ENCODE peak calls at places on chromosomes 12 and 14, in ten cellular contexts. I, M, B, L, A, X, D, U, Z and T are unnamed samples.

GRCh38 chr12:105706321-105706972 is 376.0 kb downstream of the C12orf75 start:
- DNase-seq in I (peak; percentile 77), M (no peak), B (no peak), L (peak; percentile 64), A (no peak), X (no peak), D (no peak), U (no peak), Z (no peak), T (peak; percentile 80)

GRCh38 chr12:571795-572531 is 91.3 kb downstream of the NINJ2 start:
- DNase-seq in I (peak; percentile 84), M (no peak), B (peak; percentile 40), L (peak; percentile 6), A (peak; percentile 29), X (peak; percentile 48), D (no peak), U (peak; percentile 65), Z (no peak), T (no peak)

GRCh38 chr12:108594-108993 is 42.0 kb downstream of the IQSEC3 start:
- DNase-seq in I (peak; percentile 62), M (no peak), B (peak; percentile 54), L (no peak), A (no peak), X (no peak), D (no peak), U (peak; percentile 68), Z (no peak), T (no peak)

GRCh38 chr14:51219473-51220448 is 20.3 kb upstream of the TMX1 start:
- DNase-seq in I (no peak), M (peak; percentile 44), B (no peak), L (peak; percentile 45), A (peak; percentile 7), X (no peak), D (no peak), U (no peak), Z (peak; percentile 49), T (no peak)

GRCh38 chr12:113149361-113150150 is at the start of gene CFAP73:
- DNase-seq in I (no peak), M (no peak), B (peak; percentile 72), L (peak; percentile 33), A (peak; percentile 76), X (peak; percentile 65), D (no peak), U (no peak), Z (peak; percentile 92), T (peak; percentile 94)

GRCh38 chr14:91284791-91285548 is 40.5 kb upstream of the GPR68 start:
- DNase-seq in I (no peak), M (no peak), B (no peak), L (no peak), A (no peak), X (no peak), D (no peak), U (no peak), Z (peak; percentile 94), T (peak; percentile 41)

GRCh38 chr12:111446044-111446581 is 40.4 kb downstream of the SH2B3 start:
- DNase-seq in I (peak; percentile 68), M (no peak), B (peak; percentile 34), L (peak; percentile 97), A (no peak), X (no peak), D (peak; percentile 30), U (peak; percentile 75), Z (peak; percentile 82), T (peak; percentile 81)

GRCh38 chr14:86646688-86647687 is 1117.0 kb downstream of the FLRT2 start:
- DNase-seq in I (no peak), M (no peak), B (no peak), L (no peak), A (peak; percentile 4), X (no peak), D (no peak), U (no peak), Z (peak; percentile 23), T (no peak)

GRCh38 chr12:103955811-103956514 is 9.7 kb upstream of the TDG start:
- DNase-seq in I (no peak), M (no peak), B (no peak), L (no peak), A (no peak), X (no peak), D (no peak), U (no peak), Z (no peak), T (no peak)

GRCh38 chr12:51705450-51705849 is 114.4 kb downstream of the SCN8A start:
- DNase-seq in I (no peak), M (no peak), B (no peak), L (peak; percentile 53), A (no peak), X (no peak), D (no peak), U (no peak), Z (no peak), T (no peak)

GRCh38 chr12:54658306-54659264 is 10.4 kb upstream of the DCD start:
- DNase-seq in I (no peak), M (no peak), B (peak; percentile 72), L (peak; percentile 26), A (peak; percentile 30), X (no peak), D (no peak), U (no peak), Z (peak; percentile 78), T (no peak)

GRCh38 chr12:54870048-54870447 is 15.7 kb downstream of the MUCL1 start:
- DNase-seq in I (no peak), M (no peak), B (no peak), L (no peak), A (no peak), X (no peak), D (no peak), U (no peak), Z (no peak), T (no peak)

GRCh38 chr14:62592877-62593276 is 452.4 kb downstream of the KCNH5 start:
- DNase-seq in I (no peak), M (no peak), B (no peak), L (no peak), A (no peak), X (no peak), D (no peak), U (no peak), Z (peak; percentile 67), T (no peak)

GRCh38 chr12:77079631-77080030 is 14.3 kb upstream of the E2F7 start:
- DNase-seq in I (no peak), M (no peak), B (no peak), L (no peak), A (no peak), X (no peak), D (no peak), U (no peak), Z (no peak), T (no peak)

GRCh38 chr12:32448581-32448980 is 49.2 kb downstream of the FGD4 start:
- DNase-seq in I (no peak), M (no peak), B (no peak), L (no peak), A (no peak), X (no peak), D (no peak), U (no peak), Z (no peak), T (no peak)

GRCh38 chr14:73850940-73851339 is 691 bp upstream of the PTGR2 start:
- DNase-seq in I (no peak), M (no peak), B (no peak), L (peak; percentile 18), A (peak; percentile 38), X (no peak), D (no peak), U (no peak), Z (peak; percentile 12), T (no peak)

GRCh38 chr12:68933564-68933893 is 558 bp upstream of the CPM start:
- DNase-seq in I (no peak), M (no peak), B (peak; percentile 29), L (no peak), A (no peak), X (no peak), D (no peak), U (no peak), Z (no peak), T (no peak)
- H3K4me1 ChIP-seq in I (peaks cover 14% of the 10 kb centered on the region), M (no peaks in the 10 kb centered on the region), B (peaks cover 30% of the 10 kb centered on the region), L (no peaks in the 10 kb centered on the region), A (peaks cover 6% of the 10 kb centered on the region), X (no peaks in the 10 kb centered on the region), D (no peaks in the 10 kb centered on the region), U (no peaks in the 10 kb centered on the region), Z (no peaks in the 10 kb centered on the region), T (peaks cover 4% of the 10 kb centered on the region)

DNA sequence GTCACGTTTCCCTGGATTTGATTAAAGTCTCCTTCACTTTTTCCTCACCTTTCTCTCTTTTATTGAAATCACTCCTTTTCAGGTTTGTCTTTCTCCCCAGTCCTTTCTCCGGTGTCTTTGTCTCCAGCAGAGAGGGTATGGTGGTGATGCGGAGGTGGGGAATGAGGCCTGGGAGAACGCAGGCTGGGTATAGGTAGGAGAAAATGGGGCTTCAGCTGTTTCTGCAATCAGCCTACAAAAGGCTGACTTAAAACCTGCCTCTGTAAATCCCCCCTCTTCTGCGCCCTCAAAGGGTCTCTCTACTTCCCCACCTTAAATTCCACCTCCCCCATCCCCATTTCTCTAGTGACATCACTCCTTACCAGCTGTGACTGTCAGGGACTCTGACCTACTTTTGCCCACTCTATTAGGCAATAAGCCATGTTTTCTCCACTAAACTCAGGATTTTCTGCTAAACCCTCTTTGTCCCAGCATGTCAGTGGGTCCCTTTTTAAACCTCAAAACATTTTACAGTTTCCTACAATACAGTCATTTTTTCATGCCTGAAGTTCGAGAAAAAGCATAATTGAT is 8.1 kb upstream of the RIMKLB start:
- DNase-seq in I (no peak), M (no peak), B (no peak), L (no peak), A (no peak), X (no peak), D (no peak), U (no peak), Z (no peak), T (no peak)
- H3K4me1 ChIP-seq in I (peaks cover 26% of the 10 kb centered on the region), M (no peaks in the 10 kb centered on the region), B (peaks cover 35% of the 10 kb centered on the region), L (peaks cover 37% of the 10 kb centered on the region), A (no peaks in the 10 kb centered on the region), X (peaks cover 10% of the 10 kb centered on the region), D (no peaks in the 10 kb centered on the region), U (no peaks in the 10 kb centered on the region), Z (peaks cover 24% of the 10 kb centered on the region), T (peaks cover 12% of the 10 kb centered on the region)

DNA sequence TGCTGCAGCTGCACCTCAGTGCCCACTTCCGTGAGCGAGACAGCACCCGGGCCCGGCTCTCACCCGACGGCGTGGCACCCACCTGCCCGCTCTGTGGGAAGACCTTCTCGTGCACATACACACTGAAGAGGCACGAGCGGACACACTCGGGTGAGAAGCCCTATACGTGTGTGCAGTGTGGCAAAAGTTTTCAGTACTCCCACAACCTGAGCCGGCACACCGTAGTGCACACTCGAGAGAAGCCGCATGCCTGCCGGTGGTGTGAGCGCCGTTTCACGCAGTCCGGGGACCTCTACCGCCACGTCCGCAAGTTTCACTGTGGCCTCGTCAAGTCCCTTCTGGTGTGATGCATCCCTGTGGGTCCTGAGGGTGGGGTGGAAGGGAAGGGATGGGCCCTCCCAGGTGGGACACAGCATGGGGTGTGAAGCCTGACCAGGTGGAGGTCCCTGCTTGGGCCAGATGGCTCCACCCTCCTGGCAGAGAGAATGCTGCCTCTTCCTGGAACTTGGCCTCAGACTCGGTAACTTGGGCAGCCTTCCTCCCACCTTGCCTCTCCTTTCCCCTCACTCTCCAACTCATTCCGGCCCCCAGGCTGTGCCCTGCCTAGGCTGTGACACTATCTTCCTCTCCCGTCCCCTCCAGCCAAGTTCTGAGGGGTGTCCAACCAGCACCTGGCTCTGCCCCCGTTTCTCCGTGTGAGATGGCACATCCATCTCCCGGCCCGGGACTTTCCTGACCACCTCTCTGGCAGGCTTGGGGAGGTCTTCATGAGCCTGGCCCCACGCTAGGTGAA is 1.4 kb downstream of the ZBTB42 start:
- DNase-seq in I (no peak), M (no peak), B (no peak), L (no peak), A (no peak), X (no peak), D (no peak), U (no peak), Z (no peak), T (no peak)
- H3K4me1 ChIP-seq in I (peaks cover 52% of the 10 kb centered on the region), M (no peaks in the 10 kb centered on the region), B (peaks cover 79% of the 10 kb centered on the region), L (peaks cover 5% of the 10 kb centered on the region), A (peaks cover 61% of the 10 kb centered on the region), X (peaks cover 10% of the 10 kb centered on the region), D (peaks cover 10% of the 10 kb centered on the region), U (no peaks in the 10 kb centered on the region), Z (peaks cover 18% of the 10 kb centered on the region), T (peaks cover 25% of the 10 kb centered on the region)

GRCh38 chr12:12864243-12864642 is 27.1 kb upstream of the GPRC5A start:
- DNase-seq in I (no peak), M (no peak), B (no peak), L (no peak), A (no peak), X (no peak), D (no peak), U (no peak), Z (no peak), T (no peak)
- H3K4me1 ChIP-seq in I (no peaks in the 10 kb centered on the region), M (no peaks in the 10 kb centered on the region), B (no peaks in the 10 kb centered on the region), L (no peaks in the 10 kb centered on the region), A (no peaks in the 10 kb centered on the region), X (no peaks in the 10 kb centered on the region), D (no peaks in the 10 kb centered on the region), U (no peaks in the 10 kb centered on the region), Z (no peaks in the 10 kb centered on the region), T (no peaks in the 10 kb centered on the region)